ENCODE peak calls at places on chromosomes 1 and 21, in nine cellular contexts. L is stimulated activated CD4-positive, alpha-beta T cell treated with anti-CD3 and anti-CD28 coated beads, Interleukin-4, amount 100 ng/mL, for 4 hours; O is activated CD8-positive, alpha-beta memory T cell treated with anti-CD3 and anti-CD28 coated beads for 1 hour; M is ascending aorta; T is effector CD8-positive, alpha-beta T cell; U is psoas muscle; W is progenitor cell of endocrine pancreas; I is endodermal cell; D is Ammon's horn. K is an unnamed sample.

GRCh38 chr1:171292799-171293198 is 21.2 kb upstream of the FMO4 start:
- DNase-seq in L (no peak), D (no peak), U (no peak), O (no peak), T (no peak), M (no peak), I (no peak), W (no peak), K (no peak)

GRCh38 chr1:119676571-119677206 is 28.6 kb upstream of the ZNF697 start:
- DNase-seq in D (no peak), T (no peak), W (no peak), M (no peak), U (peak; percentile 72), L (no peak), O (no peak), I (no peak), K (no peak)

GRCh38 chr1:54404939-54405880 is 984 bp downstream of the SSBP3 start:
- DNase-seq in M (no peak), T (no peak), W (no peak), U (peak; percentile 67), I (peak; percentile 71), L (peak; percentile 12), O (no peak), D (peak; percentile 45), K (peak; percentile 62)

GRCh38 chr21:15036189-15036588 is 28.6 kb downstream of the NRIP1 start:
- DNase-seq in T (no peak), M (no peak), W (no peak), U (no peak), I (no peak), L (no peak), O (no peak), D (no peak), K (no peak)

GRCh38 chr1:28056129-28056925 is 32.1 kb downstream of the EYA3 start:
- DNase-seq in T (no peak), U (no peak), D (no peak), L (peak; percentile 35), M (no peak), I (no peak), O (peak; percentile 24), W (no peak), K (no peak)

GRCh38 chr1:115092214-115092613 is 2.9 kb upstream of the TSPAN2 start:
- DNase-seq in O (no peak), W (no peak), U (no peak), I (no peak), M (no peak), T (no peak), L (no peak), D (no peak), K (no peak)

GRCh38 chr1:112172294-112172882 is 182.9 kb upstream of the KCND3 start:
- DNase-seq in W (peak; percentile 59), I (peak; percentile 87), D (peak; percentile 28), O (no peak), U (peak; percentile 51), L (no peak), T (no peak), M (no peak), K (peak; percentile 38)

GRCh38 chr1:234270581-234271242 is 102.5 kb upstream of the COA6 start:
- DNase-seq in W (no peak), I (peak; percentile 7), D (no peak), U (no peak), O (no peak), T (no peak), M (no peak), L (no peak), K (no peak)

GRCh38 chr21:42145569-42146250 is 73.2 kb upstream of the ABCG1 start:
- DNase-seq in M (peak; percentile 5), D (peak; percentile 85), T (peak; percentile 51), U (peak; percentile 66), W (peak; percentile 50), I (peak; percentile 83), O (peak; percentile 38), L (peak; percentile 47), K (peak; percentile 88)

GRCh38 chr1:187415065-187415464 is 586.3 kb downstream of the PLA2G4A start:
- DNase-seq in D (no peak), T (no peak), I (no peak), W (no peak), O (no peak), L (no peak), M (no peak), U (no peak), K (no peak)

GRCh38 chr1:43368646-43369020 is 822 bp upstream of the ELOVL1 start:
- DNase-seq in O (no peak), D (no peak), L (no peak), M (no peak), T (no peak), U (no peak), W (no peak), I (no peak), K (no peak)